ENCODE peak calls at places on chromosomes 4 and X, in eight cellular contexts. X, C, M, L, B, R, O and V are unnamed samples. For H3K36me3 and H3K27me3, the result is how much of the 10 kb centered on the place peaks cover.

GRCh38 chr4:88738714-88739366 is 41.2 kb upstream of the NAP1L5 start:
- DNase-seq in M (no peak), B (no peak), L (no peak), R (peak), O (peak), X (peak), C (no peak), V (peak)

GRCh38 chr4:38670939-38671593 is 7.1 kb downstream of the KLF3 start:
- DNase-seq in C (no peak), R (no peak), O (peak), X (peak), M (no peak), L (peak), B (no peak), V (no peak)

GRCh38 chr4:175290401-175290800 is 372.2 kb downstream of the ADAM29 start:
- DNase-seq in M (no peak), B (peak), C (no peak), O (no peak), R (peak), L (no peak), X (no peak), V (no peak)

GRCh38 chrX:45591650-45592049 is 391.0 kb upstream of the DIPK2B start:
- DNase-seq in C (no peak), R (no peak), O (no peak), X (no peak), M (no peak), L (no peak), B (no peak), V (no peak)

GRCh38 chrX:129961180-129962083 is 21.0 kb upstream of the BCORL1 start:
- DNase-seq in B (no peak), R (no peak), X (peak), C (peak), O (peak), M (peak), L (peak), V (peak)

GRCh38 chr4:4426511-4427477 is 39.9 kb downstream of the NSG1 start:
- DNase-seq in C (no peak), L (no peak), B (no peak), R (no peak), O (no peak), M (no peak), X (peak), V (peak)

GRCh38 chr4:183499389-183499788 is 5.5 kb upstream of the ING2 start:
- DNase-seq in O (peak), M (no peak), L (peak), R (no peak), B (no peak), C (no peak), X (no peak), V (no peak)

GRCh38 chrX:110210417-110211139 is 107.3 kb downstream of the AMMECR1 start:
- DNase-seq in X (no peak), C (no peak), R (peak), B (peak), M (no peak), L (no peak), O (no peak), V (no peak)

GRCh38 chrX:12488220-12488619 is 303.0 kb upstream of the PRPS2 start:
- DNase-seq in B (no peak), O (no peak), X (no peak), L (no peak), M (no peak), C (no peak), R (no peak), V (no peak)

GRCh38 chrX:5051831-5052491 is 1176.7 kb downstream of the NLGN4X start:
- DNase-seq in L (peak), R (no peak), M (peak), C (no peak), O (peak), B (peak), X (peak), V (no peak)

GRCh38 chr4:28229092-28229491 is 1368.5 kb downstream of the STIM2 start:
- DNase-seq in M (no peak), C (no peak), B (peak), L (no peak), X (no peak), O (no peak), R (peak), V (no peak)

GRCh38 chr4:156949373-156949814 is 22.2 kb downstream of the PDGFC start:
- DNase-seq in C (no peak), L (no peak), O (no peak), R (peak), M (no peak), X (no peak), B (peak), V (no peak)

GRCh38 chr4:161182913-161183312 is 980.9 kb downstream of the FSTL5 start:
- DNase-seq in L (no peak), X (no peak), O (no peak), B (no peak), C (no peak), M (no peak), R (no peak), V (no peak)

GRCh38 chr4:146112389-146112788 is 63.1 kb upstream of the LSM6 start:
- DNase-seq in X (no peak), M (no peak), R (no peak), O (no peak), B (no peak), L (no peak), C (no peak), V (no peak)

GRCh38 chr4:6988016-6988715 is 55.0 kb upstream of the TADA2B start:
- DNase-seq in M (no peak), O (no peak), R (no peak), C (no peak), X (no peak), L (no peak), B (no peak), V (no peak)

GRCh38 chr4:40403079-40403478 is 67.9 kb downstream of the CHRNA9 start:
- DNase-seq in X (no peak), M (peak), R (no peak), C (no peak), L (no peak), B (no peak), O (no peak), V (no peak)

GRCh38 chrX:3295731-3296130 is 50.7 kb downstream of the MXRA5 start:
- DNase-seq in C (no peak), R (no peak), B (no peak), O (peak), X (peak), L (peak), M (peak), V (peak)

GRCh38 chrX:27555514-27555913 is 34.6 kb upstream of the DCAF8L2 start:
- DNase-seq in L (no peak), B (peak), M (peak), X (no peak), R (peak), O (no peak), C (no peak), V (peak)

GRCh38 chrX:100939336-100939735 is 10.6 kb upstream of the XKRX start:
- DNase-seq in C (no peak), L (no peak), M (no peak), B (no peak), O (no peak), R (no peak), X (no peak), V (no peak)

GRCh38 chr4:74451214-74451661 is 6.3 kb downstream of the AREG start:
- DNase-seq in C (no peak), M (no peak), R (peak), L (no peak), X (no peak), O (no peak), B (peak), V (no peak)

GRCh38 chr4:2393353-2394270 is 24.8 kb downstream of the ZFYVE28 start:
- DNase-seq in O (peak), R (no peak), C (no peak), M (peak), L (peak), X (peak), B (no peak), V (peak)

GRCh38 chr4:109989044-109989443 is 76.4 kb downstream of the EGF start:
- DNase-seq in X (no peak), O (no peak), M (no peak), L (no peak), C (no peak), B (peak), R (no peak), V (no peak)
- H3K4me3 ChIP-seq in X (no peak), O (no peak), M (no peak), L (no peak), C (no peak), B (no peak), R (no peak), V (no peak)

DNA sequence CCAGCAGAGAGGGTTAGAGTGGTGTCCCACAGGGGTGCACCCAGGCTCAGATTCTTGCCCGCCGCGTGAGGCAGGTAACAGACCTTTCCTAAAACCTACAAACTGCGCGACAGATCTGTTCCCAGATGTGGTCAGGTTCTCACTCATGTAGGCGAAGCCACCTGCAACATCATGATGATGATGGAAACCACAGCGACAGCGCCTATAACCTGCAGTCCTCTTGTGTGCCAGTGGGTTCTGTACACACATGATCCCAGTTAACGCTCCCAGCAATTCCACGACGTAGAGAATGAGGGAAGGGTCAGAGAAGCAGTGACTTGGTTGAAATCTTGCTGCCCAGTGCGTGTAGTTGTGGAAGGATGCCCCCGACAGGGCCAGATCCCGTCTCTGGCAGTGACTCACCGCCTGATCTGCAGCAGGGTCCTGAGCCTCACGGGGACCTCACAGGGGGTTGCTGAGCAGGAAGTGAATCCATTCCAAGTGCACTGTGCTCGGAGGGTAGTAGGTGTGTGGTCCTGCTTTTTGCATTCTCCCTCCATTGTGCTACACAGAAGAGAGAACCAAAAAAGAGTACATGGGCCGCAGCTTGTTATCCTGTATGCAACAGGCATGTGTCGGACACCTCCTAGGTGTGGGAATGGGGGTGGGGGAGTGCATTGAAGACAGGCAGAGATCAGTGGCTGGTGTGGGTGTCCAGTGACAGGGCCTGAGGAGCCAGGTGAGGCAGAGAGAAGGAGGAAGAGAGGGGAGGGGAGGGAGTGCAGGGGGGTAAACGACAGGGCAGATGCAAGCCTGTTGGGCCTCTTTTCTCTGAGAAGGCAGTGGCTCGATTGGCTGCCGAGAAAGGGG is 66.6 kb downstream of the MTMR1 start:
- DNase-seq in C (no peak), M (no peak), X (no peak), R (no peak), B (no peak), O (no peak), L (no peak), V (peak)
- H3K36me3 ChIP-seq in C (under half), M (under half), X (under half), R (under half), B (under half), O (under half), L (under half), V (under half)

DNA sequence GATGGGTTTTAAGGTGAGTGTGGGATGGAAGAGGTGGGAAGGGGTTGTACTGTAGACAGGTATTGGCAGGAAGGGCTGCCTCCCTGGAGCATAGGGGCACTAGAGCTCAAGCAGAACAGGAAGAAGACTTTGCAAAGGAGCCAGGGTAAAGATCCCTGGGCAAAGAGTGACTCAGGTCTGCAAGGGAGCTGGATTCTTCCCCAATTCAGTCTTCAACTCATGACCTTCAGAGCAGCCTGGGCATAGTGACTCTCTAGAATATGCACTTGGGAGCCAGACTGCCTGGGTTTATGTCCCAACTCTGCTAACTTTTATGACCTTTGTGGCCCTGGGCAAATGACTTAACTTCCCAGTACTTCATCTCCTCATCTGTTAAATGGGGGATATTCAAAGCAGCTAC is 4.0 kb downstream of the LONRF3 start:
- DNase-seq in B (no peak), M (no peak), X (no peak), L (no peak), R (no peak), O (no peak), C (no peak), V (no peak)
- H3K27me3 ChIP-seq in B (under half), M (half or more), X (half or more), L (under half), R (under half), O (under half), C (under half), V (half or more)

GRCh38 chr4:144565558-144566195 is 80.3 kb upstream of the HHIP start:
- DNase-seq in L (no peak), X (no peak), B (no peak), O (no peak), C (no peak), R (peak), M (no peak), V (no peak)
- H3K4me3 ChIP-seq in L (no peak), X (no peak), B (no peak), O (no peak), C (no peak), R (no peak), M (no peak), V (no peak)

GRCh38 chr4:102599455-102599854 is 98.3 kb downstream of the NFKB1 start:
- DNase-seq in X (no peak), R (no peak), L (no peak), C (no peak), M (no peak), B (no peak), O (no peak), V (no peak)
- H3K36me3 ChIP-seq in X (under half), R (under half), L (under half), C (under half), M (under half), B (under half), O (under half), V (under half)

GRCh38 chr4:174212061-174212460 is 71.4 kb downstream of the FBXO8 start:
- DNase-seq in M (no peak), X (no peak), B (no peak), O (no peak), C (no peak), R (no peak), L (no peak), V (no peak)
- H3K27me3 ChIP-seq in M (half or more), X (half or more), B (under half), O (under half), C (under half), R (under half), L (half or more), V (half or more)

DNA sequence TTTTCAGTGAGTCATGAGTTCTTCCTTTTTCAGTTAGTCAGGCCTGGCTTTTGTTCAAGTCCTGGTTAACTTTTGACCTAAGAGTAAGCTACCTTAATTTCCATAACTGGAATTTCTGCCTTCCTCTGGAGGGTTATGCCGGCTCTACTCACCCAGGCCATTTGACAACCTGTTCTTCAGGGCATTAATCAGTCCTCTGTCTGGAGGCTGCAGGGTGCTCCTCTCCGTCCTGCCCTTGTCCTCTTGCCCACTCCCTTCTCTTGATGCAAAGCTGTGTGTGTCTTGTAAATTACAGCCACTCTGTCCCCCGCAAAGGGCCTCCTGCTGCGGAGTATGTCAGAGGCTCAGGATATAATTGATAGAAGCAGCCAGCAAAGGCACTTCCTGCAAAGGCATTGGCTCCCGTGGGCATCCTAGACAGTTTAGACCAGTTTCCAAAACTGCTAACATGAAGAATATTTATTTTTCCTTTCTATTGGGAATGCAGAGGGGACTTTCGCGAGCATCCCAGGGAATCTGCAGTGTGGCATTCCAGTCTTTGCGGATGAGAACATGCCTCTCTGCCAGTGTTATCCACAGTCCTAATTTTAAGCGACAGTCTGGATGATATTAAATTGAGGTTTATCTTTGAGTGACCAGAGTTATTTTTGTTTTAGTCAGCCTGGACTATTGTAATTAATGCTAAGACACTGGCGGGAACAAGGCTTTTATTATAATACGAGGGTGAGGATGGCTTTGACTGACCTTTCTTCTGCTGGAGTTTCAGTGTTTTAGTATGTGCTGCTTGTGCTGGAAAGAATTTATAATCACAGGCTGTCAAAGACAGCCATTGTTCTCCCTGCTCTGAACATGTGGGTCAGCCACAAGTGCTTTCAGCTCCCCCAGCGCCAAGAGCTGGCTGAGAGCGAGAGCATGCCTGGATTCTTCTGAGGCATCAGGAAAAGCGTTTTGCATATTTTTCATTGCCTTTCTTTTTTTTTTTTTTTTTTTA is 74.2 kb downstream of the LIMCH1 start:
- DNase-seq in L (peak), R (peak), O (peak), M (peak), X (peak), C (no peak), B (peak), V (peak)
- H3K4me3 ChIP-seq in L (no peak), R (no peak), O (no peak), M (no peak), X (no peak), C (no peak), B (no peak), V (no peak)

GRCh38 chr4:118803253-118803652 is 32.7 kb downstream of the SEC24D start:
- DNase-seq in L (no peak), O (peak), X (no peak), R (no peak), B (no peak), C (no peak), M (no peak), V (peak)
- H3K36me3 ChIP-seq in L (under half), O (under half), X (half or more), R (half or more), B (under half), C (under half), M (under half), V (under half)

GRCh38 chr4:8724436-8725070 is 132.0 kb downstream of the CPZ start:
- DNase-seq in M (no peak), B (no peak), L (no peak), C (no peak), O (no peak), X (no peak), R (no peak), V (peak)
- H3K27me3 ChIP-seq in M (under half), B (under half), L (under half), C (under half), O (under half), X (under half), R (under half), V (under half)

DNA sequence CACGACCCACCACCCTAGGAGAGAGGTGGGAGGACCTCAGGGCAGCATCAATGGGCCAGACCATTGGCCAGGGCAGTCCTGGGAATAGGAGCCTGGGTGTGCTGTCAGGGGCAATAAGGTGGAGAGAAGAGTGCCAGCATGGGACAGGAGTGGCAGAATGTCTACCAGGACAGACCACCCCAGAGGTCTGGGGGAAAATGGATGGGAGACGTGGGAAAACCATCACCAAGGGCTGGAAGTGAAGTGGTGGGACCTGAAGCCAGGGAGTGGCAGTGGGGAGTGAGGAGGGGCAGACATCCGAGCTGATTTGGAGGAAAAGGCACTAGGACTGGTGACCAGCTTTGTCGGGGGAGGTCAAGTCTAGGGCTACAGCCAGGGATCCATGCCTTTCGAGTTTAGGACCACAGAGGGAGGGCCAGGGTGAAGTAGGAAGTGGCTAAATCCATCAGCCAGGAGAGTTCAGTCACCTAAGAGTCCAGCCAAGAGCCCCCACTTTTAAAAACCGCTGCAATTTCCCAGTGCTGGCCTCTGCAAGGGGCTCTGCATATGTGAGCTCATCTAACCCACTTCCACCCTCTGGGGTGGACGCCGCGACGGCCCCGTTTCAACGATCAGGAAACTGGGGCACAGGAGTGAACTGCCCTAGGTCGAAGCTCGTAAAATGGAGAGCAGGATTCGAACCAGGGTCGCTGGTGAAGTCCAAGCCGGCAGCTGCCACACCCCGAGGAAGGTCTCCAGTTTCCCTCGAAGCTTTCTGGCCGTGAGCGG is 809 bp downstream of the EVC2 start:
- DNase-seq in X (no peak), B (peak), L (no peak), R (no peak), O (no peak), C (no peak), M (no peak), V (peak)
- H3K4me3 ChIP-seq in X (peak), B (peak), L (peak), R (peak), O (peak), C (peak), M (peak), V (peak)